ENCODE peak calls at places on chromosomes 5 and 9, in nine cellular contexts. U is breast epithelium; M is HCT116; H is AG10803; Y is WERI-Rb-1; Z is left ventricle myocardium inferior; E is uterus; V is CD8-positive, alpha-beta T cell; B is mucosa of descending colon. L is an unnamed sample.

GRCh38 chr5:60338846-60339245 is 361.1 kb downstream of the DEPDC1B start:
- DNase-seq in U (no peak), M (no peak), H (no peak), Y (no peak), Z (no peak), E (no peak), V (no peak), B (no peak), L (no peak)

GRCh38 chr5:126385509-126385908 is 37.7 kb upstream of the GRAMD2B start:
- DNase-seq in U (no peak), M (no peak), H (peak), Y (no peak), Z (no peak), E (no peak), V (no peak), B (no peak), L (no peak)

GRCh38 chr9:14307989-14308750 is 5.8 kb downstream of the NFIB start:
- DNase-seq in U (no peak), M (no peak), H (no peak), Y (no peak), Z (no peak), E (no peak), V (no peak), B (no peak), L (no peak)

GRCh38 chr5:98705841-98706240 is 67.6 kb upstream of the RGMB start:
- DNase-seq in U (no peak), M (no peak), H (peak), Y (no peak), Z (no peak), E (no peak), V (no peak), B (no peak), L (no peak)

GRCh38 chr5:72107874-72108199 is 562 bp downstream of the MAP1B start:
- DNase-seq in U (no peak), M (no peak), H (no peak), Y (peak), Z (no peak), E (peak), V (no peak), B (no peak), L (no peak)

GRCh38 chr9:15936316-15936869 is 383.6 kb downstream of the CCDC171 start:
- DNase-seq in U (no peak), M (no peak), H (peak), Y (no peak), Z (peak), E (peak), V (no peak), B (peak), L (peak)

GRCh38 chr9:14158911-14159310 is 155.0 kb downstream of the NFIB start:
- DNase-seq in U (no peak), M (no peak), H (peak), Y (no peak), Z (no peak), E (no peak), V (no peak), B (no peak), L (no peak)

GRCh38 chr5:123028222-123028621 is 8.3 kb downstream of the PPIC start:
- DNase-seq in U (no peak), M (no peak), H (no peak), Y (no peak), Z (peak), E (no peak), V (no peak), B (no peak), L (no peak)

GRCh38 chr9:111605041-111605559 is 5.7 kb upstream of the PTGR1 start:
- DNase-seq in U (no peak), M (no peak), H (no peak), Y (no peak), Z (no peak), E (no peak), V (no peak), B (no peak), L (no peak)

GRCh38 chr9:128022886-128023285 is 42.1 kb upstream of the EEIG1 start:
- DNase-seq in U (no peak), M (no peak), H (peak), Y (no peak), Z (no peak), E (no peak), V (no peak), B (no peak), L (no peak)

GRCh38 chr9:6973762-6974161 is 216.0 kb downstream of the KDM4C start:
- DNase-seq in U (no peak), M (no peak), H (no peak), Y (no peak), Z (no peak), E (no peak), V (no peak), B (no peak), L (no peak)

GRCh38 chr9:126809068-126809467 is 4.2 kb downstream of the ZBTB43 start:
- DNase-seq in U (no peak), M (no peak), H (peak), Y (no peak), Z (no peak), E (no peak), V (no peak), B (no peak), L (no peak)

GRCh38 chr5:77869115-77869798 is 93.1 kb upstream of the TBCA start:
- DNase-seq in U (no peak), M (no peak), H (no peak), Y (no peak), Z (no peak), E (no peak), V (no peak), B (no peak), L (no peak)

GRCh38 chr5:140674211-140674610 is 835 bp upstream of the DND1 start:
- DNase-seq in U (no peak), M (no peak), H (no peak), Y (no peak), Z (no peak), E (no peak), V (no peak), B (no peak), L (no peak)

GRCh38 chr9:99796231-99796630 is 25.5 kb upstream of the NR4A3 start:
- DNase-seq in U (no peak), M (no peak), H (no peak), Y (no peak), Z (no peak), E (no peak), V (no peak), B (no peak), L (no peak)

GRCh38 chr5:57529864-57530263 is 47.3 kb upstream of the ACTBL2 start:
- DNase-seq in U (no peak), M (no peak), H (no peak), Y (no peak), Z (no peak), E (no peak), V (no peak), B (no peak), L (no peak)

GRCh38 chr9:121707477-121708424 is 56.3 kb downstream of the DAB2IP start:
- DNase-seq in U (no peak), M (no peak), H (peak), Y (no peak), Z (no peak), E (no peak), V (no peak), B (no peak), L (no peak)

GRCh38 chr5:40791715-40792139 is 6.4 kb downstream of the PRKAA1 start:
- DNase-seq in U (no peak), M (no peak), H (no peak), Y (no peak), Z (no peak), E (no peak), V (no peak), B (no peak), L (no peak)

GRCh38 chr9:130215341-130216119 is 43.3 kb downstream of the NCS1 start:
- DNase-seq in U (no peak), M (no peak), H (peak), Y (no peak), Z (no peak), E (no peak), V (no peak), B (no peak), L (no peak)

GRCh38 chr5:8829322-8830029 is 716.4 kb downstream of the SEMA5A start:
- DNase-seq in U (no peak), M (no peak), H (peak), Y (no peak), Z (no peak), E (peak), V (no peak), B (no peak), L (peak)

GRCh38 chr9:81646337-81646736 is 43.0 kb downstream of the TLE1 start:
- DNase-seq in U (no peak), M (no peak), H (no peak), Y (no peak), Z (no peak), E (no peak), V (no peak), B (no peak), L (no peak)

GRCh38 chr5:54909911-54910870 is 75.2 kb downstream of the ESM1 start:
- DNase-seq in U (no peak), M (no peak), H (peak), Y (no peak), Z (no peak), E (no peak), V (no peak), B (no peak), L (no peak)

GRCh38 chr5:177428574-177429217 is 2.2 kb downstream of the GRK6 start:
- DNase-seq in U (no peak), M (no peak), H (no peak), Y (no peak), Z (no peak), E (no peak), V (no peak), B (no peak), L (no peak)

GRCh38 chr5:177425801-177426565 is 493 bp upstream of the GRK6 start:
- DNase-seq in U (peak), M (peak), H (peak), Y (peak), Z (peak), E (peak), V (peak), B (peak), L (peak)

GRCh38 chr5:177426566-177427210 is at the start of gene GRK6:
- DNase-seq in U (peak), M (no peak), H (no peak), Y (peak), Z (peak), E (peak), V (peak), B (peak), L (no peak)

GRCh38 chr5:177427919-177428573 is 1.6 kb downstream of the GRK6 start:
- DNase-seq in U (no peak), M (no peak), H (no peak), Y (no peak), Z (no peak), E (no peak), V (no peak), B (peak), L (no peak)

GRCh38 chr5:177427211-177427822 is 841 bp downstream of the GRK6 start:
- DNase-seq in U (peak), M (no peak), H (no peak), Y (no peak), Z (no peak), E (no peak), V (no peak), B (no peak), L (no peak)
- H3K4me3 ChIP-seq in U (peak), M (peak), H (peak), Y (peak), Z (peak), E (peak), V (peak), B (peak), L (peak)

DNA sequence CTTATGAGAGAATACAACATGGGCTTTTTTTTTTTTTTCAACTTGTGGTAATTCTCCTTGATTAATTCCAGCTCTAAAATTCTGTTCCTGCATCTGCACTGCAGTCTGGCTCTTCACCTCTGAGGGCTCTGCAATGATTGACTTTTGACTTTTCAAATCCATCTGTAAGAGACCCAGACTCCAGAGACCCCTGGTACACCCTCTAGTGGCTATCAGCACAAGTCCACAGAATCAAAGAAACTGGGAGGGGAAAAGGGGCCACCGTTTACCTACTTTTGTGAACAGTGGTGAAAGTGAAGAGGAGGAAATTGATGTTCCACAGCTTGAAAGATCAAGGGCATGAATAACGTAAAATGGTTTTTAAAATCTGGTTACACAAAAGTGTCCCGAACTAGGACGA is 151.6 kb downstream of the SLIT3 start:
- DNase-seq in U (no peak), M (no peak), H (no peak), Y (no peak), Z (no peak), E (no peak), V (no peak), B (no peak), L (no peak)
- TF ChIP-seq CTCF in U (no peak), M (peak), H (peak), Y (no peak), Z (no peak), E (no peak), V (no peak), B (no peak), L (peak)

GRCh38 chr9:134377143-134377484 is 50.9 kb downstream of the RXRA start:
- DNase-seq in U (no peak), M (no peak), H (no peak), Y (no peak), Z (no peak), E (no peak), V (no peak), B (no peak), L (no peak)
- H3K4me3 ChIP-seq in U (no peak), M (no peak), H (no peak), Y (no peak), Z (no peak), E (no peak), V (no peak), B (no peak), L (no peak)

GRCh38 chr5:143241892-143242291 is 161.6 kb downstream of the NR3C1 start:
- DNase-seq in U (no peak), M (no peak), H (peak), Y (no peak), Z (no peak), E (no peak), V (no peak), B (no peak), L (no peak)

GRCh38 chr5:143245929-143246561 is 157.4 kb downstream of the NR3C1 start:
- DNase-seq in U (no peak), M (peak), H (peak), Y (no peak), Z (no peak), E (no peak), V (no peak), B (no peak), L (peak)

GRCh38 chr5:143244000-143244736 is 159.3 kb downstream of the NR3C1 start:
- DNase-seq in U (peak), M (peak), H (peak), Y (no peak), Z (peak), E (peak), V (no peak), B (no peak), L (peak)

GRCh38 chr5:143244990-143245389 is 158.5 kb downstream of the NR3C1 start:
- DNase-seq in U (no peak), M (no peak), H (peak), Y (no peak), Z (no peak), E (no peak), V (no peak), B (no peak), L (no peak)

GRCh38 chr5:143243103-143243502 is 160.4 kb downstream of the NR3C1 start:
- DNase-seq in U (no peak), M (no peak), H (no peak), Y (no peak), Z (no peak), E (no peak), V (no peak), B (no peak), L (no peak)
- TF ChIP-seq CTCF in U (no peak), M (no peak), H (no peak), Y (no peak), Z (no peak), E (no peak), V (no peak), B (no peak), L (no peak)

DNA sequence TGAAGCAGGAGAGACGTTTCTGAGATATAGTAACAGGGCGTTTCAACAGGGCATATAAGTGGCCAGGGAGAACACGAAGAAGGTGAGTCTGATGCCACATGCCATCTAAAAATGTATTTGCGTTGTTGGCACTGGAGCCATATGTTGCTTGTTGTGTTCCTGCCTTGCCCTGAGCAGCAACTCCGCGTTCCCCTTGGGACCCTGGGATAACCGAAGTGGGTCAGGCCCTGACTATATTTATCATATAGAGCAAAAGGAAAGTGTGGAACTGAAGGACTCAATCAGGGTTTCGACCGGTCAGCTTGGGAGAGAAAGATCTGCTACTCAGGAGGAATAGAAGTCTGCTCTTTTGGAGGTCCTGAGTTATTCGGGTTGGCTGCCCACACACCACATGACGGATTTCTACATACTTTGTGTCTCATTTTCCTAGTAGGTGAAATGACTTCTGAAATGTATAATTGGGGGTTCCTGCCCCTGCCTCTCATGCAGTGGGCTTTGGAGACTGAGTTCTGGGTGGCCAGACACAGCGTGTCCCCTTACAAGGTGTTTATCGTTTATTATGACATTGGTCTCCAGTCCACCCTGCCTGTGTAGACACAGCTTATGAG is 3.0 kb downstream of the STC2 start:
- DNase-seq in U (no peak), M (no peak), H (no peak), Y (no peak), Z (no peak), E (no peak), V (peak), B (no peak), L (no peak)
- H3K4me3 ChIP-seq in U (peak), M (no peak), H (peak), Y (no peak), Z (peak), E (no peak), V (no peak), B (no peak), L (peak)

GRCh38 chr5:120327180-120327579 is 136.9 kb upstream of the PRR16 start:
- DNase-seq in U (no peak), M (no peak), H (no peak), Y (no peak), Z (no peak), E (no peak), V (no peak), B (no peak), L (no peak)
- TF ChIP-seq CTCF in U (no peak), M (no peak), H (peak), Y (no peak), Z (peak), E (no peak), V (no peak), B (no peak), L (no peak)